ENCODE peak calls at places on chromosomes 11 and 22, in six cellular contexts. S is cerebellum; L is sigmoid colon; B is HCT116; X is T-helper 9 cell; P is stimulated activated CD4-positive, alpha-beta T cell treated with anti-CD3 and anti-CD28 coated beads, Interleukin-2, amount 100 ng/mL, for 24 hours. Z is an unnamed sample.

GRCh38 chr11:132062031-132062430 is 691.6 kb downstream of the NTM start:
- DNase-seq in L (no peak), S (no peak), B (no peak), X (no peak), P (no peak), Z (no peak)

GRCh38 chr11:34155759-34156062 is 50.3 kb downstream of the NAT10 start:
- DNase-seq in P (no peak), B (no peak), L (no peak), X (no peak), S (peak; percentile 38), Z (no peak)

GRCh38 chr22:42408815-42409529 is 23.2 kb downstream of the NFAM1 start:
- DNase-seq in X (no peak), P (no peak), S (no peak), L (no peak), B (no peak), Z (no peak)

GRCh38 chr22:21624120-21624879 is 5.5 kb downstream of the YDJC start:
- DNase-seq in B (no peak), S (peak; percentile 17), X (peak; percentile 41), P (peak; percentile 68), L (no peak), Z (peak; percentile 27)

GRCh38 chr11:92204731-92205130 is 19.9 kb upstream of the FAT3 start:
- DNase-seq in S (no peak), L (peak; percentile 68), B (no peak), X (no peak), P (no peak), Z (no peak)

GRCh38 chr11:76030286-76030685 is 176.0 kb downstream of the WNT11 start:
- DNase-seq in B (no peak), P (no peak), L (no peak), S (no peak), X (no peak), Z (no peak)

GRCh38 chr11:76700177-76701100 is 29.9 kb upstream of the LRRC32 start:
- DNase-seq in P (no peak), B (peak; percentile 79), X (no peak), S (no peak), L (no peak), Z (no peak)

GRCh38 chr11:65224939-65225283 is 36.9 kb upstream of the POLA2 start:
- DNase-seq in P (no peak), S (no peak), B (peak; percentile 36), X (no peak), L (peak; percentile 84), Z (no peak)

GRCh38 chr11:110196241-110196754 is 100.1 kb downstream of the RDX start:
- DNase-seq in P (no peak), S (no peak), L (no peak), B (peak; percentile 38), X (no peak), Z (no peak)

GRCh38 chr11:124791626-124792341 is 8.4 kb downstream of the MSANTD2 start:
- DNase-seq in B (no peak), P (no peak), S (no peak), X (no peak), L (no peak), Z (no peak)

GRCh38 chr22:22508274-22509176 is at the start of gene ZNF280B:
- DNase-seq in L (peak; percentile 72), X (peak; percentile 68), P (peak; percentile 89), B (peak; percentile 81), S (peak; percentile 83), Z (peak; percentile 92)

GRCh38 chr11:69242583-69242940 is 51.4 kb upstream of the MYEOV start:
- DNase-seq in B (no peak), L (peak; percentile 46), X (no peak), S (peak; percentile 79), P (no peak), Z (no peak)

GRCh38 chr11:111788051-111788450 is 21.9 kb upstream of the PPP2R1B start:
- DNase-seq in P (no peak), X (no peak), B (no peak), L (no peak), S (peak; percentile 43), Z (no peak)

GRCh38 chr22:31613286-31613903 is 48.6 kb downstream of the PISD start:
- DNase-seq in S (no peak), X (no peak), L (peak; percentile 52), P (no peak), B (no peak), Z (no peak)

GRCh38 chr11:3088806-3089205 is 31.6 kb upstream of the CARS1 start:
- DNase-seq in L (no peak), X (no peak), B (no peak), S (no peak), P (no peak), Z (no peak)

GRCh38 chr11:12677131-12677530 is 2.9 kb downstream of the TEAD1 start:
- DNase-seq in S (no peak), X (no peak), P (no peak), B (no peak), L (no peak), Z (no peak)

GRCh38 chr11:8777907-8778767 is 95.5 kb downstream of the RPL27A start:
- DNase-seq in X (no peak), B (no peak), S (no peak), P (no peak), L (peak; percentile 86), Z (no peak)

GRCh38 chr11:26905368-26905767 is 88.5 kb upstream of the FIBIN start:
- DNase-seq in P (no peak), X (no peak), L (no peak), S (no peak), B (no peak), Z (no peak)

GRCh38 chr22:44199866-44200265 is 19.1 kb downstream of the PARVG start:
- DNase-seq in S (no peak), B (no peak), X (no peak), L (peak; percentile 56), P (no peak), Z (no peak)

GRCh38 chr22:25759825-25760231 is 17.8 kb downstream of the MYO18B start:
- DNase-seq in X (no peak), P (no peak), L (no peak), B (no peak), S (no peak), Z (no peak)

GRCh38 chr11:110119317-110119716 is 26.1 kb downstream of the ZC3H12C start:
- DNase-seq in S (no peak), P (no peak), B (no peak), X (no peak), L (no peak), Z (no peak)

GRCh38 chr11:112212290-112212689 is 13.9 kb upstream of the PTS start:
- DNase-seq in S (no peak), L (no peak), P (no peak), X (no peak), B (no peak), Z (no peak)

GRCh38 chr22:49881856-49882255 is 28.2 kb downstream of the ZBED4 start:
- DNase-seq in L (no peak), B (no peak), X (no peak), S (no peak), P (no peak), Z (no peak)

GRCh38 chr11:44725016-44725651 is 1.6 kb upstream of the TSPAN18 start:
- DNase-seq in S (no peak), P (no peak), L (no peak), X (no peak), B (no peak), Z (no peak)

GRCh38 chr22:20108757-20109230 is 7.1 kb upstream of the RANBP1 start:
- DNase-seq in L (no peak), S (no peak), X (no peak), B (no peak), P (no peak), Z (no peak)

GRCh38 chr22:42990131-42990838 is 24.7 kb downstream of the PACSIN2 start:
- DNase-seq in L (peak; percentile 71), X (no peak), S (no peak), P (no peak), B (no peak), Z (no peak)

GRCh38 chr22:30649430-30650007 is 13.9 kb downstream of the SLC35E4 start:
- DNase-seq in B (peak; percentile 78), X (peak; percentile 37), S (no peak), L (no peak), P (peak; percentile 88), Z (no peak)

GRCh38 chr11:66278396-66279091 is 569 bp downstream of the CNIH2 start:
- DNase-seq in X (no peak), B (no peak), P (no peak), L (no peak), S (no peak), Z (no peak)

GRCh38 chr11:75344186-75344585 is 7.3 kb downstream of the ARRB1 start:
- DNase-seq in X (no peak), L (no peak), B (no peak), P (no peak), S (no peak), Z (no peak)

GRCh38 chr22:22422629-22423112 is 85.9 kb downstream of the ZNF280B start:
- DNase-seq in L (no peak), X (peak; percentile 55), B (peak; percentile 56), S (no peak), P (peak; percentile 79), Z (no peak)